ENCODE peak calls at places on chromosomes 13 and 19, in four cellular contexts. M, G, L and A are unnamed samples.

GRCh38 chr19:50377051-50377441 is 789 bp downstream of the NR1H2 start:
- DNase-seq in G (no peak), M (no peak), L (peak), A (no peak)

GRCh38 chr19:47702671-47703070 is 10.6 kb upstream of the EHD2 start:
- DNase-seq in M (no peak), L (no peak), G (no peak), A (no peak)

GRCh38 chr19:49335071-49335783 is at the start of gene CD37:
- DNase-seq in L (peak), G (no peak), M (peak), A (peak)

GRCh38 chr19:3459965-3460582 is 20.3 kb downstream of the SMIM24 start:
- DNase-seq in M (no peak), L (no peak), G (no peak), A (no peak)

GRCh38 chr13:51245583-51245982 is 23.4 kb downstream of the FAM124A start:
- DNase-seq in L (no peak), G (no peak), M (no peak), A (no peak)

GRCh38 chr19:30895946-30896345 is 453.3 kb downstream of the TSHZ3 start:
- DNase-seq in M (no peak), G (no peak), L (no peak), A (no peak)

GRCh38 chr13:98658131-98658530 is 81.2 kb upstream of the STK24 start:
- DNase-seq in L (no peak), G (no peak), M (no peak), A (no peak)

GRCh38 chr13:80783926-80784325 is 443.0 kb upstream of the SPRY2 start:
- DNase-seq in M (no peak), L (no peak), G (no peak), A (no peak)

GRCh38 chr13:43569688-43570087 is 217.1 kb downstream of the ENOX1 start:
- DNase-seq in L (no peak), G (no peak), M (no peak), A (no peak)